ENCODE peak calls at places on chromosomes 1 and 21, in four cellular contexts. One of them, this sample, is unnamed.

GRCh38 chr1:56284933-56285332 is 294.4 kb downstream of the PLPP3 start:
- DNase-seq in A549: peak
- DNase-seq in K562: no peak
- DNase-seq in HepG2: peak
- DNase-seq in this sample: no peak

GRCh38 chr1:6675936-6676335 is 25.7 kb downstream of the DNAJC11 start:
- DNase-seq in A549: no peak
- DNase-seq in K562: no peak
- DNase-seq in HepG2: no peak
- DNase-seq in this sample: no peak

GRCh38 chr1:185373813-185374524 is 56.9 kb upstream of the IVNS1ABP start:
- DNase-seq in A549: no peak
- DNase-seq in K562: no peak
- DNase-seq in HepG2: no peak
- DNase-seq in this sample: no peak

GRCh38 chr1:226671268-226671667 is 67.8 kb downstream of the ITPKB start:
- DNase-seq in A549: no peak
- DNase-seq in K562: no peak
- DNase-seq in HepG2: no peak
- DNase-seq in this sample: no peak

GRCh38 chr1:3625151-3625907 is 514 bp downstream of the TPRG1L start:
- DNase-seq in A549: peak
- DNase-seq in K562: peak
- DNase-seq in HepG2: peak
- DNase-seq in this sample: no peak

GRCh38 chr21:42671778-42672593 is 18.6 kb downstream of the PDE9A start:
- DNase-seq in A549: no peak
- DNase-seq in K562: no peak
- DNase-seq in HepG2: peak
- DNase-seq in this sample: no peak

GRCh38 chr1:202249846-202250245 is 56.2 kb downstream of the LGR6 start:
- DNase-seq in A549: no peak
- DNase-seq in K562: no peak
- DNase-seq in HepG2: no peak
- DNase-seq in this sample: no peak

GRCh38 chr1:221289103-221289502 is 409.9 kb downstream of the HLX start:
- DNase-seq in A549: peak
- DNase-seq in K562: no peak
- DNase-seq in HepG2: no peak
- DNase-seq in this sample: no peak

DNA sequence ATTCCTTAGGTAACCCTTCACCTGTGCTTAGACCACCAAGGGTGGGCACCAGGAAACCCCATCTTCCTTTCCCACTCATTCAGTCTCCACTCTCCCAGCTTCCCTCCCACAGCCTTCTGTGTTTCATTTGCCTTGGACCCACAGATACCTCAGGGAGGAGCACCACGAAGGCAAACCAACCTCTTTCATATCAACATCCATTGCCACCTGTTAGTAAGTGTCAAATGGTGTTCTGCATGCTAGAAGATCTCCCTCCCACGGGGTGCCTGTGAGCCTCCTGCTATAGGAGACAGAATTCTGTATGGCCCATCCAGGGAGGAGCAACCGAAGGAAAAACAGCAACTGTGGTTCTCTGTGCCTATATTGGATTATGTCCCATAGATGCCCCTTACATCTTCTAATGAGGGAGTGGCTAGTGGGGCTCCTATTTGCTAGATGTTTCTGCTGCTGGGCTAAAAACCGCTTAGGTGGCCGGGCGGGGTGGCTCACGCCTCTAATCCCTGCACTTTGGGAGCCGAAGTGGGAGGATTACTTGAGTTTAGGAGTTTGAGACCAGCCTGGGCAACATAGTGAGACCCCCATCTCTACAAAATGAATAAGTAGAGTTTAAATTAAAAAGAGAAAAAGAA is 25.6 kb upstream of the SCCPDH start:
- DNase-seq in A549: no peak
- DNase-seq in K562: no peak
- DNase-seq in HepG2: no peak
- DNase-seq in this sample: no peak
- H3K27ac ChIP-seq in A549: peak
- H3K27ac ChIP-seq in K562: peak
- H3K27ac ChIP-seq in HepG2: peak
- H3K27ac ChIP-seq in this sample: no peak

DNA sequence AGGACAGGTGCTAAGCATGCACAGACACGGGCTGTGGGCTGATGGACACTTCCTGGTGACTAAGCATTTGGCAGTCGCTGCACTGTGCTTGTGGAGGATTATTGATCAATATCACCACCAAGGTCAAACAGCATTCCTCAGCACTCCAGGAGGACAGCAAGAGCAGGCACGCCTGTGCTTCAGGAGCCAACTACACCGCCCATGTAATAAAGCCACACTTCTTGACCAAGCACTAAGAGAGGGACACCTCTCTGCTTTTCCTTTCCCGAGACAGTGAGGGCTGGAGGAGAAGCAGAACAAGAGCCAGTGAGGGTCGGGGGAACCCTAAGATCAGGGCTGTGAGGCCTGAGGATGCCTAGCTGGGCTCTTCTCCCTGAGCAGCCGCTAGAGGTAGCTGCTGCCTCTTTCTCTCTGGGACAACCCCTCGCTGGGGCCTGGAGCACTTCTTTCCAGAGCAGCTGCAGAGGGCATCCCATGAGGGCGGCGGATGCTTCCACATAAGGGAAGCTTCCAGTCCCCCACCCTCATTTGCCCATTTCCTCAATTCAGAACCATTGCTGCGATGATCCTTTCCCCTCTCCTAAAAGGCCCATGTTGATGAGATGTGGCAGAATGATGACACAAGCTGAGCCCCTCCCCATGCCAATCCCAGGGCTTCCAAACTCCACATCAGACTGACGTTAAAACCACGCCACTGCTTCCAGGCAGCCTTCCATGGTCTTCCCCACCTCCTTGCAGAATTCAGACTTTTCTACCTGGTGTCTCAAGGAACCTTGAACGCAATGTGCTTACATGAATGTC is 19.1 kb downstream of the RAB7B start:
- DNase-seq in A549: peak
- DNase-seq in K562: peak
- DNase-seq in HepG2: peak
- DNase-seq in this sample: no peak
- TF ChIP-seq PHF8 in A549: no peak
- TF ChIP-seq PHF8 in K562: no peak
- TF ChIP-seq PHF8 in HepG2: no peak
- TF ChIP-seq PHF8 in this sample: no peak

GRCh38 chr1:87134061-87134460 is 194.6 kb upstream of the LMO4 start:
- DNase-seq in A549: no peak
- DNase-seq in K562: no peak
- DNase-seq in HepG2: no peak
- DNase-seq in this sample: no peak

GRCh38 chr1:87129606-87130005 is 199.1 kb upstream of the LMO4 start:
- DNase-seq in A549: no peak
- DNase-seq in K562: no peak
- DNase-seq in HepG2: no peak
- DNase-seq in this sample: no peak

GRCh38 chr1:87132664-87133000 is 196.0 kb upstream of the LMO4 start:
- DNase-seq in A549: no peak
- DNase-seq in K562: no peak
- DNase-seq in HepG2: no peak
- DNase-seq in this sample: no peak

GRCh38 chr1:87130437-87130836 is 198.2 kb upstream of the LMO4 start:
- DNase-seq in A549: no peak
- DNase-seq in K562: no peak
- DNase-seq in HepG2: no peak
- DNase-seq in this sample: no peak

GRCh38 chr1:87131809-87132663 is 196.6 kb upstream of the LMO4 start:
- DNase-seq in A549: peak
- DNase-seq in K562: peak
- DNase-seq in HepG2: peak
- DNase-seq in this sample: peak
- H3K27ac ChIP-seq in A549: peak
- H3K27ac ChIP-seq in K562: no peak
- H3K27ac ChIP-seq in HepG2: no peak
- H3K27ac ChIP-seq in this sample: no peak

DNA sequence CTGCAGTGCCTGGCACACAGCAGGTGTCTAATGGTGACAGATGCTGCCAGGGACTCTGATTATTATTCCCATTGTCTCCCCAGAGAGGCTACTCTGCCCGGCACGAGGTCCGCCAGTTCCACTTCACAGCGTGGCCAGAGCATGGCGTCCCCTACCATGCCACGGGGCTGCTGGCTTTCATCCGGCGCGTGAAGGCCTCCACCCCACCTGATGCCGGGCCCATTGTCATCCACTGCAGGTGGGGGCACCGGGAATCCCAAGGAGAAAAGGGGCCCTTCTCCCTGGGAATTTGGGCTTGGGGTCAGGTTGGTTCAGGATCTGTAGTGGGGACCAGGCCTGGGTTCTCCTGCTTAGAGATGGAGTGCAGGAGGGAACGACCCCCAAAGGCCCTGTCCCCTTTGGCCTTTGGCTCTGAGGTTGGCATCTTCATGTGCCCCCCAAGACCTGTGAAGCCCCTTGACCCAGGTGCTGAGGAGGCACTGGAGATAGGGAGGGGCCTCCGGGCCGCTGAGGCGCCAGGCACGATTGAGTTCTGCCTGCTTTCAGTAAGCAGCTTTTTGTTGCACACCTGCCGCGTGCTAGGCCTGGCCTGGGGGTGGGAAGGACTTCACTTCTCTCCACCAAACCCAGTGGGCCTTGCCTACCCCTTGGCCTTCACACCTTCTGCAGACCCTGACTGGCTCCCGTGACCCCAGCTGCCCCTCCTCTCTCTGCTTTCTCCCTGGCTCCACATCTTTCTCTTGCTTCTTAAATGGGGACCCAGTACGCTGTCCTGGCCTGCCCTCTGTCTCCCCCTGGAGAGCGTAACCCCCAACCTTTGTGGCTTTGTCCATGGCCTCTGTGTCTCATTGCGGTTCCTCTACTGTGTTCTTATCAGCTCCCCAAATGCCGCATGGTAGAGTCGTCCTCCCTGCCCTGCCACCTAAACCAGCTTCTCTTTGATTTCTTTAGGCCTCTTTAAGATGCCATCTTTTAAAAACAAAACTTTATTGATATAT is 76.4 kb downstream of the PTPRU start:
- DNase-seq in A549: no peak
- DNase-seq in K562: peak
- DNase-seq in HepG2: no peak
- DNase-seq in this sample: no peak
- TF ChIP-seq PHF8 in A549: no peak
- TF ChIP-seq PHF8 in K562: no peak
- TF ChIP-seq PHF8 in HepG2: no peak
- TF ChIP-seq PHF8 in this sample: no peak

GRCh38 chr1:230745071-230745470 is 2.1 kb upstream of the CAPN9 start:
- DNase-seq in A549: no peak
- DNase-seq in K562: no peak
- DNase-seq in HepG2: no peak
- DNase-seq in this sample: no peak

GRCh38 chr1:230747139-230747730 is at the start of gene CAPN9:
- DNase-seq in A549: no peak
- DNase-seq in K562: no peak
- DNase-seq in HepG2: no peak
- DNase-seq in this sample: no peak

GRCh38 chr1:230743874-230744273 is 3.3 kb upstream of the CAPN9 start:
- DNase-seq in A549: no peak
- DNase-seq in K562: no peak
- DNase-seq in HepG2: no peak
- DNase-seq in this sample: no peak

GRCh38 chr1:230746617-230747016 is 571 bp upstream of the CAPN9 start:
- DNase-seq in A549: no peak
- DNase-seq in K562: no peak
- DNase-seq in HepG2: no peak
- DNase-seq in this sample: no peak

GRCh38 chr1:230744382-230744781 is 2.8 kb upstream of the CAPN9 start:
- DNase-seq in A549: no peak
- DNase-seq in K562: no peak
- DNase-seq in HepG2: no peak
- DNase-seq in this sample: no peak
- H3K27ac ChIP-seq in A549: no peak
- H3K27ac ChIP-seq in K562: no peak
- H3K27ac ChIP-seq in HepG2: no peak
- H3K27ac ChIP-seq in this sample: no peak

GRCh38 chr1:76500111-76500510 is 367.2 kb upstream of the ST6GALNAC5 start:
- DNase-seq in A549: no peak
- DNase-seq in K562: no peak
- DNase-seq in HepG2: no peak
- DNase-seq in this sample: no peak
- TF ChIP-seq PHF8 in A549: no peak
- TF ChIP-seq PHF8 in K562: no peak
- TF ChIP-seq PHF8 in HepG2: no peak
- TF ChIP-seq PHF8 in this sample: no peak

GRCh38 chr1:156870734-156871133 is 10.1 kb downstream of the NTRK1 start:
- DNase-seq in A549: peak
- DNase-seq in K562: no peak
- DNase-seq in HepG2: no peak
- DNase-seq in this sample: no peak

GRCh38 chr1:156868341-156868740 is 7.7 kb downstream of the NTRK1 start:
- DNase-seq in A549: no peak
- DNase-seq in K562: no peak
- DNase-seq in HepG2: no peak
- DNase-seq in this sample: no peak

GRCh38 chr1:156865865-156866678 is 5.4 kb downstream of the NTRK1 start:
- DNase-seq in A549: no peak
- DNase-seq in K562: peak
- DNase-seq in HepG2: no peak
- DNase-seq in this sample: no peak

GRCh38 chr1:156866679-156867015 is 6.0 kb downstream of the NTRK1 start:
- DNase-seq in A549: no peak
- DNase-seq in K562: peak
- DNase-seq in HepG2: no peak
- DNase-seq in this sample: no peak

DNA sequence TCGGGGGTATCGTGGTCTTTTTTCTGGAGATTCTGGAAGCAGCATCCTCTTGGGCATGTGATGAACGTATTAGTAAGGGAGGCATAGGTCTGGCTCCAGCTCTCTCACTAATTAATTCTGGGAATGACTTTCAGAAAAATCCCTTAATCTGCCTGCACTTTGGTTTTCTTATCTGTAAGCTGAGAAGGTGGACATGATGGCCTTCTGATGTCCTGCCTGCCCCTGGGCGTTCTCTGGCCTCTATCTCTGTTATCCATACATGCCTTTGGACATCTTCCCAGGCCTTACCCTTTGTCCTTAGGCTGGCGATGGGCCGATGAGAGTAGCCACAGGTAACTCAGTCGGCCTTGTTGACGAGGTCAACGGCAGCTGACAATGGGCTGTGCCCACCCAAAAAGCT is 8.8 kb downstream of the NTRK1 start:
- DNase-seq in A549: no peak
- DNase-seq in K562: peak
- DNase-seq in HepG2: no peak
- DNase-seq in this sample: no peak
- H3K27ac ChIP-seq in A549: no peak
- H3K27ac ChIP-seq in K562: peak
- H3K27ac ChIP-seq in HepG2: no peak
- H3K27ac ChIP-seq in this sample: no peak

DNA sequence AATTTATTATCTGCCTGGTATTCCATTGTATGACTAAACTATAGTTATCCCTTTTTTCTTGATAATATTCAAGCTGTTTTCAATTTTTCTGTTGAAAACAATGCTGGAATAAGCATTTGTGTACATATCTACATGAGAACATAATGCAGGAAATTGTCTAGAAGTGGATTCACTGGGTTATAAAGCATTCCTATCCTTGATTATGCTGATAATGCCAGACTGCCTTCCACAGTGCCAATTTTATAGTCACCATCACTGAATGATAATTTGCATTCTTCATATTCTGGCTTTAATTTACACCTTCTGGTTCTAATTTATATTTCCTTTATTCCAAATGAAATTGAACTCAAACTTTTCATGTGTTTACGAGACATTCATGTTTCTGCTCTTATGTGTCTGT is 651.0 kb upstream of the PLXNA2 start:
- DNase-seq in A549: no peak
- DNase-seq in K562: no peak
- DNase-seq in HepG2: no peak
- DNase-seq in this sample: no peak
- TF ChIP-seq PHF8 in A549: no peak
- TF ChIP-seq PHF8 in K562: no peak
- TF ChIP-seq PHF8 in HepG2: no peak
- TF ChIP-seq PHF8 in this sample: no peak